ENCODE peak calls at places on chromosomes 7 and 10, in ten cellular contexts. One of them, this sample, is unnamed.

GRCh38 chr10:101669181-101669580 is 25.8 kb downstream of the FBXW4 start:
- DNase-seq in SK-N-SH: no peak
- DNase-seq in AG09309: no peak
- DNase-seq in adrenal gland: no peak
- DNase-seq in Peyer's patch: no peak
- DNase-seq in tibial artery: no peak
- DNase-seq in brain microvascular endothelial cell: no peak
- DNase-seq in CD4-positive, alpha-beta T cell: no peak
- DNase-seq in fibroblast of villous mesenchyme: no peak
- DNase-seq in fibroblast of mammary gland: no peak
- DNase-seq in this sample: no peak

GRCh38 chr7:126368-126767 is 66.0 kb upstream of the FAM20C start:
- DNase-seq in SK-N-SH: no peak
- DNase-seq in AG09309: no peak
- DNase-seq in adrenal gland: no peak
- DNase-seq in Peyer's patch: no peak
- DNase-seq in tibial artery: no peak
- DNase-seq in brain microvascular endothelial cell: no peak
- DNase-seq in CD4-positive, alpha-beta T cell: no peak
- DNase-seq in fibroblast of villous mesenchyme: no peak
- DNase-seq in fibroblast of mammary gland: no peak
- DNase-seq in this sample: no peak

GRCh38 chr10:126387931-126388911 is at the start of gene ADAM12:
- DNase-seq in SK-N-SH: peak
- DNase-seq in AG09309: no peak
- DNase-seq in adrenal gland: peak
- DNase-seq in Peyer's patch: no peak
- DNase-seq in tibial artery: peak
- DNase-seq in brain microvascular endothelial cell: peak
- DNase-seq in CD4-positive, alpha-beta T cell: no peak
- DNase-seq in fibroblast of villous mesenchyme: peak
- DNase-seq in fibroblast of mammary gland: peak
- DNase-seq in this sample: peak

GRCh38 chr7:83306487-83306886 is 143.8 kb upstream of the PCLO start:
- DNase-seq in SK-N-SH: no peak
- DNase-seq in AG09309: no peak
- DNase-seq in adrenal gland: no peak
- DNase-seq in Peyer's patch: no peak
- DNase-seq in tibial artery: no peak
- DNase-seq in brain microvascular endothelial cell: no peak
- DNase-seq in CD4-positive, alpha-beta T cell: no peak
- DNase-seq in fibroblast of villous mesenchyme: no peak
- DNase-seq in fibroblast of mammary gland: no peak
- DNase-seq in this sample: no peak

GRCh38 chr10:77862595-77862994 is 64.0 kb downstream of the DLG5 start:
- DNase-seq in SK-N-SH: no peak
- DNase-seq in AG09309: no peak
- DNase-seq in adrenal gland: no peak
- DNase-seq in Peyer's patch: no peak
- DNase-seq in tibial artery: no peak
- DNase-seq in brain microvascular endothelial cell: no peak
- DNase-seq in CD4-positive, alpha-beta T cell: no peak
- DNase-seq in fibroblast of villous mesenchyme: no peak
- DNase-seq in fibroblast of mammary gland: peak
- DNase-seq in this sample: no peak

GRCh38 chr7:130853503-130854279 is 119.7 kb upstream of the KLF14 start:
- DNase-seq in SK-N-SH: no peak
- DNase-seq in AG09309: peak
- DNase-seq in adrenal gland: no peak
- DNase-seq in Peyer's patch: no peak
- DNase-seq in tibial artery: no peak
- DNase-seq in brain microvascular endothelial cell: no peak
- DNase-seq in CD4-positive, alpha-beta T cell: no peak
- DNase-seq in fibroblast of villous mesenchyme: peak
- DNase-seq in fibroblast of mammary gland: peak
- DNase-seq in this sample: no peak

GRCh38 chr7:20651960-20652544 is 36.6 kb downstream of the ABCB5 start:
- DNase-seq in SK-N-SH: peak
- DNase-seq in AG09309: no peak
- DNase-seq in adrenal gland: no peak
- DNase-seq in Peyer's patch: no peak
- DNase-seq in tibial artery: no peak
- DNase-seq in brain microvascular endothelial cell: peak
- DNase-seq in CD4-positive, alpha-beta T cell: no peak
- DNase-seq in fibroblast of villous mesenchyme: peak
- DNase-seq in fibroblast of mammary gland: peak
- DNase-seq in this sample: no peak

GRCh38 chr7:27922907-27923306 is 182.9 kb downstream of the TAX1BP1 start:
- DNase-seq in SK-N-SH: no peak
- DNase-seq in AG09309: no peak
- DNase-seq in adrenal gland: no peak
- DNase-seq in Peyer's patch: no peak
- DNase-seq in tibial artery: no peak
- DNase-seq in brain microvascular endothelial cell: no peak
- DNase-seq in CD4-positive, alpha-beta T cell: no peak
- DNase-seq in fibroblast of villous mesenchyme: no peak
- DNase-seq in fibroblast of mammary gland: no peak
- DNase-seq in this sample: no peak

GRCh38 chr7:106329408-106329807 is 44.6 kb upstream of the NAMPT start:
- DNase-seq in SK-N-SH: no peak
- DNase-seq in AG09309: no peak
- DNase-seq in adrenal gland: no peak
- DNase-seq in Peyer's patch: no peak
- DNase-seq in tibial artery: no peak
- DNase-seq in brain microvascular endothelial cell: no peak
- DNase-seq in CD4-positive, alpha-beta T cell: no peak
- DNase-seq in fibroblast of villous mesenchyme: no peak
- DNase-seq in fibroblast of mammary gland: no peak
- DNase-seq in this sample: no peak

GRCh38 chr7:97187067-97187466 is 69.6 kb downstream of the SDHAF3 start:
- DNase-seq in SK-N-SH: no peak
- DNase-seq in AG09309: peak
- DNase-seq in adrenal gland: no peak
- DNase-seq in Peyer's patch: no peak
- DNase-seq in tibial artery: no peak
- DNase-seq in brain microvascular endothelial cell: peak
- DNase-seq in CD4-positive, alpha-beta T cell: no peak
- DNase-seq in fibroblast of villous mesenchyme: peak
- DNase-seq in fibroblast of mammary gland: peak
- DNase-seq in this sample: no peak

GRCh38 chr10:102645388-102645740 is 1.1 kb downstream of the TRIM8 start:
- DNase-seq in SK-N-SH: peak
- DNase-seq in AG09309: no peak
- DNase-seq in adrenal gland: peak
- DNase-seq in Peyer's patch: peak
- DNase-seq in tibial artery: peak
- DNase-seq in brain microvascular endothelial cell: peak
- DNase-seq in CD4-positive, alpha-beta T cell: peak
- DNase-seq in fibroblast of villous mesenchyme: peak
- DNase-seq in fibroblast of mammary gland: peak
- DNase-seq in this sample: no peak

GRCh38 chr10:5343561-5343960 is 21.2 kb upstream of the UCN3 start:
- DNase-seq in SK-N-SH: no peak
- DNase-seq in AG09309: no peak
- DNase-seq in adrenal gland: no peak
- DNase-seq in Peyer's patch: no peak
- DNase-seq in tibial artery: no peak
- DNase-seq in brain microvascular endothelial cell: no peak
- DNase-seq in CD4-positive, alpha-beta T cell: no peak
- DNase-seq in fibroblast of villous mesenchyme: no peak
- DNase-seq in fibroblast of mammary gland: no peak
- DNase-seq in this sample: no peak

GRCh38 chr7:39686261-39686924 is 63.0 kb downstream of the RALA start:
- DNase-seq in SK-N-SH: no peak
- DNase-seq in AG09309: peak
- DNase-seq in adrenal gland: no peak
- DNase-seq in Peyer's patch: no peak
- DNase-seq in tibial artery: no peak
- DNase-seq in brain microvascular endothelial cell: no peak
- DNase-seq in CD4-positive, alpha-beta T cell: no peak
- DNase-seq in fibroblast of villous mesenchyme: peak
- DNase-seq in fibroblast of mammary gland: peak
- DNase-seq in this sample: no peak

GRCh38 chr7:105178928-105179541 is 165.0 kb downstream of the KMT2E start:
- DNase-seq in SK-N-SH: no peak
- DNase-seq in AG09309: no peak
- DNase-seq in adrenal gland: no peak
- DNase-seq in Peyer's patch: no peak
- DNase-seq in tibial artery: no peak
- DNase-seq in brain microvascular endothelial cell: no peak
- DNase-seq in CD4-positive, alpha-beta T cell: no peak
- DNase-seq in fibroblast of villous mesenchyme: no peak
- DNase-seq in fibroblast of mammary gland: no peak
- DNase-seq in this sample: no peak

DNA sequence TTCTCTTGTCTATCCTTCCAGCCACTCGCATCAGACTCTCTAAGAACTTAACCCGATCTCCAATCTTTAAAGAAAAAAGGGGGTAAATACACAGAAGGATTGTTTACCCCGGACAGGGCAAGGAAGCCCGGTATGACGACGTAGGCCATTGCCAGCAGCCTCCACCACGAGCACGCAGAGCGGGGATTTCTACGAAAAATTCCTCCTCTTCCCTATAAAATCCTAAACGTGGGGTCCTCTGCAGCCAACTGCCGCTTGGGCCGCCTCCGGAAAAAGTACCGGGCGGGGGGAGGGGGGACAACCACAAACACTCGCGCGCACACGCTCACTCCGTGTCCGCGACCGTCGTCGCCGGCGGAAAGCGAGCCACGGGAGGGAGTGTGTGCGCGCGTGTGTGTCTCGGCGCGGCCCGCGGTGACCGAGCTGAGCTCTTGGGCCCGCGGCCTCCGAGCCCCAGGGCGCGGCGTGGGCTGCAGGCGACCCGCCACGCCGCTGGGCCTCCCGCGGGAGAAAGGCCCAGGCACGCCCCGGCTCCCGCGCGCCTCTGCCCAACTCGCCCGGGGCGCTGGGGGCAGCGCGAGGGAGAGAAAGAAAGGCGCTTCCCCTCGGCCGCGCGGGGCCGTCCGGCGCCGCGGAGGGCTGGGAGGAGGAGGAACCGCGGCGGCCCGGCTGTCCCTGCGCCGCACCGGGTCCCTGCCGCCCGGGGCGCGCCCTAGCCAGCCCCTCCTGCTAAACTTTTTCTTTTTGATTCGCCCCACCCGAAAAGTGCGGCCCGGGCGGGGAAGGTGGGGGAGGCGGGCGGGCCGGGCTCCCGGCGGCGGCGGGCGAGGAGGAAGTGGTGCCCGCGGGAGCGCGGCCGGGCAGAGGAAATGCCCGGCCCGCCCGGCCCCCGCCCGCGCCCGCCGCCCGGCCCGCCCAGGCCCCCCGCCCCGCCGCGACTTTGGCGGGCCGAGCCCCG is 1.6 kb downstream of the CTBP2 start:
- DNase-seq in SK-N-SH: peak
- DNase-seq in AG09309: no peak
- DNase-seq in adrenal gland: peak
- DNase-seq in Peyer's patch: peak
- DNase-seq in tibial artery: peak
- DNase-seq in brain microvascular endothelial cell: no peak
- DNase-seq in CD4-positive, alpha-beta T cell: peak
- DNase-seq in fibroblast of villous mesenchyme: peak
- DNase-seq in fibroblast of mammary gland: peak
- DNase-seq in this sample: peak
- TF ChIP-seq CTCF in SK-N-SH: no peak
- TF ChIP-seq CTCF in AG09309: no peak
- TF ChIP-seq CTCF in adrenal gland: no peak
- TF ChIP-seq CTCF in Peyer's patch: no peak
- TF ChIP-seq CTCF in tibial artery: no peak
- TF ChIP-seq CTCF in brain microvascular endothelial cell: no peak
- TF ChIP-seq CTCF in CD4-positive, alpha-beta T cell: no peak
- TF ChIP-seq CTCF in fibroblast of villous mesenchyme: no peak
- TF ChIP-seq CTCF in fibroblast of mammary gland: no peak
- TF ChIP-seq CTCF in this sample: no peak

DNA sequence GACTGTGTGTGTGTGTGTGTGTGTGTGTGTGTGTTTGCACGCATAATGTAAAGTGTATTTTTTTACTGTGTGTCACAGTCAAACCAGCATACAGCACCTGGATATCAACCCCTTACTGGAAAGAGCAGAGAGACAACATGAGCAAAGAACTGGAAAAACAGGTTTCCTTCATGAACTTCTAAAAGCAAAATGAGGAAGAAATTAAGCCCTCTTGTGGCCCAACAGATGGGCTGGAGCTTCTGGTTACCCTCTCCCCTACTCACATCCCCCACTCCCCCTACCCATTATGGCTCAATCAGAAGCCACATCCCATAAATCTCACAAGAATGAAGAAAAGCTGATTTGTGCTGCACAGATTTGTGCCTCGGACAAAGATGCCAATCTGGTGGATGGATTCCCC is 36.2 kb downstream of the PDE1C start:
- DNase-seq in SK-N-SH: no peak
- DNase-seq in AG09309: no peak
- DNase-seq in adrenal gland: no peak
- DNase-seq in Peyer's patch: no peak
- DNase-seq in tibial artery: no peak
- DNase-seq in brain microvascular endothelial cell: no peak
- DNase-seq in CD4-positive, alpha-beta T cell: no peak
- DNase-seq in fibroblast of villous mesenchyme: no peak
- DNase-seq in fibroblast of mammary gland: no peak
- DNase-seq in this sample: no peak
- TF ChIP-seq CTCF in SK-N-SH: no peak
- TF ChIP-seq CTCF in AG09309: no peak
- TF ChIP-seq CTCF in adrenal gland: no peak
- TF ChIP-seq CTCF in Peyer's patch: no peak
- TF ChIP-seq CTCF in tibial artery: no peak
- TF ChIP-seq CTCF in brain microvascular endothelial cell: no peak
- TF ChIP-seq CTCF in CD4-positive, alpha-beta T cell: no peak
- TF ChIP-seq CTCF in fibroblast of villous mesenchyme: no peak
- TF ChIP-seq CTCF in fibroblast of mammary gland: no peak
- TF ChIP-seq CTCF in this sample: no peak

GRCh38 chr7:122532406-122533269 is 166.3 kb downstream of the RNF133 start:
- DNase-seq in SK-N-SH: peak
- DNase-seq in AG09309: no peak
- DNase-seq in adrenal gland: no peak
- DNase-seq in Peyer's patch: no peak
- DNase-seq in tibial artery: no peak
- DNase-seq in brain microvascular endothelial cell: no peak
- DNase-seq in CD4-positive, alpha-beta T cell: no peak
- DNase-seq in fibroblast of villous mesenchyme: peak
- DNase-seq in fibroblast of mammary gland: peak
- DNase-seq in this sample: no peak
- TF ChIP-seq CTCF in SK-N-SH: peak
- TF ChIP-seq CTCF in AG09309: peak
- TF ChIP-seq CTCF in adrenal gland: peak
- TF ChIP-seq CTCF in Peyer's patch: peak
- TF ChIP-seq CTCF in tibial artery: peak
- TF ChIP-seq CTCF in brain microvascular endothelial cell: no peak
- TF ChIP-seq CTCF in CD4-positive, alpha-beta T cell: no peak
- TF ChIP-seq CTCF in fibroblast of villous mesenchyme: no peak
- TF ChIP-seq CTCF in fibroblast of mammary gland: peak
- TF ChIP-seq CTCF in this sample: peak

DNA sequence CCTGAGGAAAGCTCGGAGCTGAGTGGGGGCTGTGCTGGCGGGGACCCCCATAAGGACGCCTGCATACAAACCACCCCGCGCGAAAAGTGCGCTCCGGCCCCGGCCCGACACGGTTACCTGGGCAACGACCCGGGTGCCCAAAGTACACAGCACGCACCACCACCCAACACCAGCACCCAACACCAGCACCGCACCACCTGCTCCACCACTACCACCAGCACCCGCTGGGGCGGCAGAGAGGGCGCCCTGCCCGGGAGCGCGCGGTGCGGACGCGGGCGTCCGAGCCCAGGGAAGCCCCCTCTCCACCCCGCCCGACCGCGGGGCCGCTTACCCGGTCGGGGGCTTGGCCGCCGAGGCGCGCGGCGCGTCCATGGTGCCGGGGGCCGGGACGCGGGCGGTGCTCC is 345 bp downstream of the COBL start:
- DNase-seq in SK-N-SH: peak
- DNase-seq in AG09309: no peak
- DNase-seq in adrenal gland: peak
- DNase-seq in Peyer's patch: peak
- DNase-seq in tibial artery: no peak
- DNase-seq in brain microvascular endothelial cell: no peak
- DNase-seq in CD4-positive, alpha-beta T cell: no peak
- DNase-seq in fibroblast of villous mesenchyme: no peak
- DNase-seq in fibroblast of mammary gland: no peak
- DNase-seq in this sample: no peak
- TF ChIP-seq CTCF in SK-N-SH: no peak
- TF ChIP-seq CTCF in AG09309: no peak
- TF ChIP-seq CTCF in adrenal gland: no peak
- TF ChIP-seq CTCF in Peyer's patch: no peak
- TF ChIP-seq CTCF in tibial artery: no peak
- TF ChIP-seq CTCF in brain microvascular endothelial cell: no peak
- TF ChIP-seq CTCF in CD4-positive, alpha-beta T cell: no peak
- TF ChIP-seq CTCF in fibroblast of villous mesenchyme: no peak
- TF ChIP-seq CTCF in fibroblast of mammary gland: no peak
- TF ChIP-seq CTCF in this sample: no peak

This sample was measured in mesothelial cell of epicardium.